ENCODE peak calls at places on chromosome 21, in four cellular contexts. W, E, X and B are unnamed samples.

GRCh38 chr21:28754127-28754611 is 238.5 kb downstream of the LTN1 start:
- DNase-seq in W (no peak), E (no peak), X (no peak), B (no peak)

GRCh38 chr21:29390778-29391177 is 92.1 kb downstream of the BACH1 start:
- DNase-seq in W (no peak), E (no peak), X (no peak), B (no peak)

GRCh38 chr21:36471254-36471723 is 8.6 kb downstream of the CLDN14 start:
- DNase-seq in W (peak), E (peak), X (no peak), B (no peak)

GRCh38 chr21:17765207-17765606 is 53.9 kb downstream of the C21orf91 start:
- DNase-seq in W (no peak), E (no peak), X (no peak), B (no peak)

GRCh38 chr21:27570306-27570868 is 603.5 kb upstream of the ADAMTS5 start:
- DNase-seq in W (no peak), E (no peak), X (no peak), B (no peak)

GRCh38 chr21:22120616-22121266 is 1122.5 kb downstream of the NCAM2 start:
- DNase-seq in W (no peak), E (no peak), X (peak), B (peak)

GRCh38 chr21:29092102-29092959 is 18.9 kb upstream of the CCT8 start:
- DNase-seq in W (no peak), E (no peak), X (no peak), B (no peak)

GRCh38 chr21:23601549-23601948 is 2005.7 kb downstream of the MRPL39 start:
- DNase-seq in W (no peak), E (no peak), X (no peak), B (no peak)

GRCh38 chr21:31957631-31958030 is 84.8 kb downstream of the HUNK start:
- DNase-seq in W (no peak), E (no peak), X (no peak), B (no peak)

GRCh38 chr21:28725396-28725795 is 267.3 kb downstream of the LTN1 start:
- DNase-seq in W (no peak), E (no peak), X (no peak), B (no peak)

GRCh38 chr21:20789696-20790095 is 208.5 kb upstream of the NCAM2 start:
- DNase-seq in W (no peak), E (no peak), X (no peak), B (no peak)

GRCh38 chr21:27425574-27425973 is 458.7 kb upstream of the ADAMTS5 start:
- DNase-seq in W (no peak), E (no peak), X (no peak), B (no peak)

GRCh38 chr21:36901575-36901974 is 64.9 kb downstream of the HLCS start:
- DNase-seq in W (no peak), E (no peak), X (no peak), B (no peak)

GRCh38 chr21:42724226-42724920 is 71.0 kb downstream of the PDE9A start:
- DNase-seq in W (no peak), E (peak), X (no peak), B (no peak)

GRCh38 chr21:37606549-37606948 is 240.0 kb downstream of the DYRK1A start:
- DNase-seq in W (no peak), E (no peak), X (no peak), B (no peak)

DNA sequence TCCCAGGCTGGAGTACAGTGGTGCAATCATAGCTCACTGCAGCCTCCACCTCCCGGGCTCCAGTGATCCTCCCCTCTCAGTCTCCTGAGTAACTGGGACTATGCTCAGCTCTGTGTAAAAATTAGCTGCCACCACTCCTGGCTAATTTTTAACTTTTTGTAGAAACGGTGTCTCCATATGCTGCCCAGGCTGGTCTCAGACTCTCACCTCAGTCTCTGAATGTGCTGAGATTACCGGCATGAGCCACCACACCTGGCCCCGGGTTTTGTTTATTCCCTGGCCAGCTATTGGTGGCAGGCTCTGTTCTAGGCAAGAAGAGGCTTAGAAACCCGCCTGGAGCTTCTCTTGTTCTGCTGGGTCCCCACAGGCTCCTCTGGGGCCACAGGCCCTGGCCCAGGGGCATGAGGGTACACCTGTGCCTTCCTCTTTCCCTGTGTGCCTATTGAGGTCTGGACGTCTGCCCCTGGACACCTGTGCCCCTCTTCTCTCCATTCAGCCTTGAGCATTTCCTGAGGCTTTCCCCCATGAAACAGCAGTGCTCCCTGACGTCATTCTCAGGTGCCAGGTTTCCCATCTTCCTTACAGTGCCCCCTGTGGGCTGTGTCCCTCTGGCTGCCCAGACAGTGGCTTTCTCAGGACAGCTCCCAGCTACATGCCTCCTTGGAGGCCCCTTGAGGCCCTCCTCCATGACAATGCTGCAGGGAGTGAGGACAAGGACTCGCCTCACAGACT is 57.5 kb downstream of the PCP4 start:
- DNase-seq in W (no peak), E (no peak), X (no peak), B (peak)
- TF ChIP-seq BRCA1 in W (no peak), E (no peak), X (no peak), B (no peak)

GRCh38 chr21:41623945-41624344 is 116.0 kb upstream of the TMPRSS2 start:
- DNase-seq in W (no peak), E (no peak), X (no peak), B (no peak)

GRCh38 chr21:41622201-41622600 is 114.2 kb upstream of the TMPRSS2 start:
- DNase-seq in W (no peak), E (no peak), X (no peak), B (no peak)

GRCh38 chr21:41621523-41621922 is 113.6 kb upstream of the TMPRSS2 start:
- DNase-seq in W (no peak), E (no peak), X (no peak), B (no peak)

GRCh38 chr21:41624674-41625310 is 116.8 kb upstream of the TMPRSS2 start:
- DNase-seq in W (no peak), E (no peak), X (no peak), B (no peak)

GRCh38 chr21:41622831-41623548 is 115.0 kb upstream of the TMPRSS2 start:
- DNase-seq in W (no peak), E (no peak), X (no peak), B (no peak)
- TF ChIP-seq CHD2 in W (no peak), E (no peak), X (no peak), B (no peak)

DNA sequence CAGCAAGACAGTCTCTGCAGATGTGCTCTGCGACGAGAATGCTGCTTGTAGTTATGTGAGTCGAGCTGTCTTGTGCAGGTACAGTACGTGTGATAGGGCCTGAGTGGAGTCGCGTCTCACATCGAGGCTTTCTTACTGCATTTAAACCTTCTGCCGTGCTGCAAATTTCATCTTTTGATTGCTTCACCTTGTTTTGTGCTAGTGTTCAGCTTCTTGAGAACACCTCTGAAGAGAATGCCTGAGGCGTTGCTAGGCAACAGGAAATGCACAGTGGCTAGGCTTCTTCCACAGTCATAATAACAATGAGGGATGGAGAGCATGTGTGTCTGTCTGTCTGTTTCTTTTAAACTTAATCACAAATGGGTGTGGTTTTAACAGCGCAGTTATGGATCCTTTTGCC is 52.9 kb downstream of the MRPS6 start:
- DNase-seq in W (no peak), E (no peak), X (no peak), B (no peak)
- TF ChIP-seq BRCA1 in W (no peak), E (no peak), X (no peak), B (no peak)

GRCh38 chr21:45560106-45561021 is 18.1 kb upstream of the SLC19A1 start:
- DNase-seq in W (no peak), E (no peak), X (no peak), B (peak)
- TF ChIP-seq CHD2 in W (no peak), E (no peak), X (no peak), B (no peak)